ENCODE peak calls at places on chromosomes 2 and 18, in eight cellular contexts. Q is mesothelial cell of epicardium, O is nephron progenitor cell, L is fibroblast of mammary gland, N is suprapubic skin, S is GM20000, M is IMR-90, U is retinal pigment epithelial cell. P is an unnamed sample.

GRCh38 chr2:212897296-212897695 is 254.1 kb downstream of the IKZF2 start:
- DNase-seq in L (no peak), N (no peak), U (no peak), M (peak; percentile 58), S (no peak), Q (no peak), O (no peak), P (no peak)

GRCh38 chr2:14944562-14945346 is 312.2 kb downstream of the LRATD1 start:
- DNase-seq in U (no peak), M (peak; percentile 34), N (no peak), Q (no peak), L (peak; percentile 42), S (no peak), O (peak; percentile 11), P (no peak)

GRCh38 chr2:38180754-38181153 is 104.8 kb upstream of the CYP1B1 start:
- DNase-seq in U (no peak), M (no peak), O (no peak), S (no peak), L (peak; percentile 52), N (no peak), Q (no peak), P (no peak)

GRCh38 chr2:20235655-20236302 is 10.8 kb upstream of the SDC1 start:
- DNase-seq in S (no peak), Q (no peak), U (no peak), N (peak; percentile 76), O (no peak), L (no peak), M (no peak), P (no peak)

GRCh38 chr2:107591541-107591940 is 235.2 kb upstream of the RGPD4 start:
- DNase-seq in Q (no peak), N (no peak), M (peak; percentile 48), U (no peak), L (peak; percentile 9), O (no peak), S (no peak), P (no peak)

GRCh38 chr2:30615926-30616325 is 168.9 kb downstream of the LCLAT1 start:
- DNase-seq in M (no peak), L (no peak), O (no peak), S (no peak), N (no peak), Q (no peak), U (no peak), P (no peak)

GRCh38 chr18:54205951-54206350 is 18.5 kb downstream of the MBD2 start:
- DNase-seq in S (no peak), N (no peak), L (peak; percentile 19), M (no peak), O (no peak), U (no peak), Q (no peak), P (no peak)

GRCh38 chr18:22627506-22627905 is 209.8 kb upstream of the CTAGE1 start:
- DNase-seq in S (no peak), M (no peak), Q (no peak), O (no peak), U (no peak), N (no peak), L (no peak), P (no peak)

GRCh38 chr2:1884933-1885580 is 140.7 kb upstream of the PXDN start:
- DNase-seq in O (no peak), M (peak; percentile 19), L (peak; percentile 46), U (peak; percentile 46), N (no peak), S (no peak), Q (no peak), P (no peak)

GRCh38 chr2:28736034-28736433 is 15.6 kb upstream of the PPP1CB start:
- DNase-seq in S (no peak), M (no peak), Q (no peak), N (no peak), L (no peak), U (peak; percentile 69), O (no peak), P (no peak)

GRCh38 chr2:12514631-12515437 is 201.9 kb upstream of the TRIB2 start:
- DNase-seq in U (no peak), S (no peak), O (no peak), L (no peak), Q (no peak), N (no peak), M (peak; percentile 24), P (no peak)

GRCh38 chr2:84865181-84865783 is 15.6 kb downstream of the TRABD2A start:
- DNase-seq in M (peak; percentile 43), Q (no peak), S (peak; percentile 53), N (no peak), L (peak; percentile 55), O (no peak), U (no peak), P (no peak)

GRCh38 chr2:187581125-187581896 is 27.1 kb upstream of the TFPI start:
- DNase-seq in S (peak; percentile 10), M (peak; percentile 52), Q (no peak), N (no peak), O (peak; percentile 40), L (peak; percentile 70), U (no peak), P (peak; percentile 22)

GRCh38 chr18:34707670-34708069 is 2.4 kb upstream of the DTNA start:
- DNase-seq in S (no peak), N (no peak), U (peak; percentile 86), Q (no peak), M (peak; percentile 92), O (no peak), L (peak; percentile 95), P (no peak)

GRCh38 chr2:69493268-69493667 is 56.0 kb upstream of the NFU1 start:
- DNase-seq in U (no peak), Q (no peak), L (no peak), N (no peak), O (no peak), M (no peak), S (no peak), P (no peak)

GRCh38 chr18:58254873-58255511 is 211.0 kb downstream of the NEDD4L start:
- DNase-seq in L (no peak), N (no peak), Q (no peak), O (peak; percentile 37), M (peak; percentile 51), U (no peak), S (no peak), P (no peak)

GRCh38 chr2:220556658-220557057 is 929.2 kb downstream of the SLC4A3 start:
- DNase-seq in N (no peak), Q (no peak), L (peak; percentile 53), O (no peak), U (no peak), M (peak; percentile 67), S (no peak), P (no peak)

DNA sequence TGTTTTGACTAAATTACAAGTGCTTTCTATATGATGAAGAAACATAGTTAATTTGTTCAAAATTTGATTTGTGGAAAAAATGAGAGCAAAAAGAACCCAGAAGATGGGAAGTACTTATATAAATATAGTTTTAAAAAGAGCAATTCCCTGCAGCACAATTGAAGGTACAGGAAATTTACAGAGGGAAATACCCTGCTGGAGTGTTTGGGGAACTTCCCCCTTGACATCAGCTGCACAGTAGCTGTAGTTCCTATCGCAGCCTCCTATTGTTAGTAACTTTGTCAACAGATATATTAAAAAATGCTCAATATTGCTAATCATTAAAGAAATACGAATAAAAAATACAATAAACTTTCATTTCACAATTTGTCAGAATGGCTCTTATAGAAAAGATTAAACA is 1118.8 kb upstream of the ZEB2 start:
- DNase-seq in Q (no peak), O (no peak), U (no peak), S (peak; percentile 6), L (no peak), M (no peak), N (no peak), P (no peak)
- TF ChIP-seq CTCF in Q (no peak), O (no peak), U (no peak), S (no peak), L (no peak), M (no peak), N (no peak), P (peak; percentile 28)

GRCh38 chr18:45253973-45254372 is 361.3 kb upstream of the SLC14A2 start:
- DNase-seq in M (no peak), O (no peak), N (no peak), S (no peak), Q (no peak), U (no peak), L (no peak), P (no peak)

GRCh38 chr18:45254683-45255082 is 360.6 kb upstream of the SLC14A2 start:
- DNase-seq in M (no peak), U (no peak), Q (no peak), O (no peak), L (peak; percentile 54), N (no peak), S (no peak), P (no peak)

GRCh38 chr18:45252474-45252873 is 362.8 kb upstream of the SLC14A2 start:
- DNase-seq in O (no peak), Q (no peak), L (no peak), M (no peak), N (no peak), S (no peak), U (no peak), P (no peak)

GRCh38 chr18:45251236-45251635 is 364.0 kb upstream of the SLC14A2 start:
- DNase-seq in U (no peak), N (no peak), Q (no peak), M (no peak), S (no peak), L (no peak), O (no peak), P (no peak)

GRCh38 chr18:45255142-45255890 is 360.0 kb upstream of the SLC14A2 start:
- DNase-seq in M (peak; percentile 92), O (no peak), U (peak; percentile 93), N (no peak), S (no peak), Q (no peak), L (peak; percentile 90), P (no peak)
- TF ChIP-seq CTCF in M (no peak), O (no peak), U (no peak), N (no peak), S (no peak), Q (no peak), L (no peak), P (no peak)

DNA sequence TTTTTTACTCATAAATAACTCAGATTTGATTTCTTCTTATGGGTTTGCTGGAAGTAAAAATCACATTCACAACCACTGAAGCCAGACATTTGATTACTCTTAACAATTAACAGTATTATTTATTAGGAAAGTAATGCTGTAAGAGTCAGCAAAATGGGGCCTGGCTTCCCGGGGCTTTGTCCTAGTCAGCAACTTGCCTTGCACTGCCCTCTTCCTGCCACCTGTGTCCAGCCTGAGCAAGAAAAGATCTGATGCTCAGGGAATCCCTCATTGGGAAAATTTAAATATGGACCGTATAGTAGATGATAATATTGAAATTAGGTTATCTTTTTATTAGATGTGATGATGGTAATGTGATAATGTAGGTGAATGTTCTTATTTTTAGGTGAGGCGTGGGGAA is 30.8 kb upstream of the ACYP2 start:
- DNase-seq in S (no peak), Q (no peak), N (no peak), U (no peak), O (no peak), M (peak; percentile 17), L (peak; percentile 29), P (no peak)
- TF ChIP-seq CTCF in S (no peak), Q (no peak), N (no peak), U (no peak), O (no peak), M (peak; percentile 42), L (peak; percentile 41), P (no peak)

DNA sequence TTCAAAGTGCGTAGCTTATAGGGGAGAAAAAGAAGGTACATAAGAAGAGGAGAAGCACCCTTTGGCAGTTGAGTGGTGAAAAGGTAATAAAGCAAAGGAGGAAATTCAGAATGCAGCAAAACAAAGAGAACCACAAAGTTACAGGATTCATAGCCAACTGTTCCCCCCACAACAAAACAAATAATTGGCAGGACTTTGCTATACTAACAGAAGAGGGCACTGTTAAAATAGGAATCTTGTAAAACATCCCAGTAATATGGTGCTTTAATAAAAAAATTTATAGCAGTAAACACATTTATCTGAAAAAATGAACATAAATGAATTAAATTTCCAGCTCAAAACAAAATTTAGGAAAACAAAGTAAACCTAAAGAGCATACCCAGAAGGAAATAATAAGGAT is 42.3 kb downstream of the R3HDM1 start:
- DNase-seq in L (no peak), N (no peak), U (no peak), O (no peak), S (no peak), Q (no peak), M (no peak), P (no peak)
- TF ChIP-seq CTCF in L (peak; percentile 2), N (no peak), U (no peak), O (no peak), S (no peak), Q (no peak), M (no peak), P (no peak)

P was measured in progenitor cell of endocrine pancreas.